ENCODE peak calls at places on chromosomes 2 and 18, in eight cellular contexts. One of them, this sample, is unnamed.

GRCh38 chr2:173119069-173119807 is 43.6 kb downstream of the MAP3K20 start:
- DNase-seq in HepG2: no peak
- DNase-seq in HCT116: no peak
- DNase-seq in SK-N-SH: no peak
- DNase-seq in GM23248: no peak
- DNase-seq in neuronal stem cell: no peak
- DNase-seq in colonic mucosa: peak
- DNase-seq in IMR-90: no peak
- DNase-seq in this sample: no peak

GRCh38 chr18:21074336-21075323 is 37.0 kb downstream of the ROCK1 start:
- DNase-seq in neuronal stem cell: no peak
- DNase-seq in HepG2: no peak
- DNase-seq in SK-N-SH: no peak
- DNase-seq in IMR-90: no peak
- DNase-seq in GM23248: no peak
- DNase-seq in HCT116: peak
- DNase-seq in colonic mucosa: no peak
- DNase-seq in this sample: no peak

GRCh38 chr2:14565666-14566065 is 66.9 kb upstream of the LRATD1 start:
- DNase-seq in IMR-90: no peak
- DNase-seq in colonic mucosa: no peak
- DNase-seq in HCT116: no peak
- DNase-seq in SK-N-SH: no peak
- DNase-seq in HepG2: no peak
- DNase-seq in GM23248: no peak
- DNase-seq in neuronal stem cell: no peak
- DNase-seq in this sample: no peak

GRCh38 chr2:239470151-239470900 is 69.5 kb upstream of the HDAC4 start:
- DNase-seq in GM23248: no peak
- DNase-seq in HepG2: no peak
- DNase-seq in HCT116: no peak
- DNase-seq in neuronal stem cell: no peak
- DNase-seq in IMR-90: no peak
- DNase-seq in SK-N-SH: no peak
- DNase-seq in colonic mucosa: no peak
- DNase-seq in this sample: no peak

GRCh38 chr2:39530423-39530866 is 93.4 kb upstream of the MAP4K3 start:
- DNase-seq in HCT116: no peak
- DNase-seq in neuronal stem cell: no peak
- DNase-seq in GM23248: peak
- DNase-seq in IMR-90: peak
- DNase-seq in HepG2: no peak
- DNase-seq in colonic mucosa: no peak
- DNase-seq in SK-N-SH: no peak
- DNase-seq in this sample: no peak

GRCh38 chr2:124024491-124025348 is at the start of gene CNTNAP5:
- DNase-seq in SK-N-SH: peak
- DNase-seq in colonic mucosa: peak
- DNase-seq in HCT116: no peak
- DNase-seq in IMR-90: no peak
- DNase-seq in GM23248: peak
- DNase-seq in HepG2: no peak
- DNase-seq in neuronal stem cell: peak
- DNase-seq in this sample: no peak

GRCh38 chr2:82259551-82259950 is 1955.0 kb upstream of the LRRTM1 start:
- DNase-seq in SK-N-SH: no peak
- DNase-seq in neuronal stem cell: no peak
- DNase-seq in IMR-90: no peak
- DNase-seq in GM23248: no peak
- DNase-seq in HepG2: no peak
- DNase-seq in HCT116: no peak
- DNase-seq in colonic mucosa: no peak
- DNase-seq in this sample: no peak

GRCh38 chr2:228688007-228688645 is 506.6 kb upstream of the SPHKAP start:
- DNase-seq in colonic mucosa: no peak
- DNase-seq in neuronal stem cell: no peak
- DNase-seq in SK-N-SH: no peak
- DNase-seq in HepG2: peak
- DNase-seq in IMR-90: peak
- DNase-seq in HCT116: no peak
- DNase-seq in GM23248: peak
- DNase-seq in this sample: no peak

GRCh38 chr2:8682719-8683667 is 1.1 kb downstream of the ID2 start:
- DNase-seq in SK-N-SH: peak
- DNase-seq in colonic mucosa: peak
- DNase-seq in GM23248: peak
- DNase-seq in HCT116: peak
- DNase-seq in IMR-90: peak
- DNase-seq in HepG2: peak
- DNase-seq in neuronal stem cell: peak
- DNase-seq in this sample: peak

GRCh38 chr2:127392133-127392827 is 4.5 kb upstream of the MAP3K2 start:
- DNase-seq in HCT116: no peak
- DNase-seq in HepG2: no peak
- DNase-seq in SK-N-SH: no peak
- DNase-seq in neuronal stem cell: no peak
- DNase-seq in colonic mucosa: no peak
- DNase-seq in GM23248: peak
- DNase-seq in IMR-90: peak
- DNase-seq in this sample: no peak

GRCh38 chr2:102439065-102439695 is 16.2 kb downstream of the IL18RAP start:
- DNase-seq in IMR-90: peak
- DNase-seq in neuronal stem cell: no peak
- DNase-seq in colonic mucosa: no peak
- DNase-seq in GM23248: peak
- DNase-seq in HCT116: no peak
- DNase-seq in HepG2: peak
- DNase-seq in SK-N-SH: no peak
- DNase-seq in this sample: no peak

GRCh38 chr2:48856144-48856543 is 100.6 kb upstream of the LHCGR start:
- DNase-seq in HepG2: no peak
- DNase-seq in SK-N-SH: no peak
- DNase-seq in colonic mucosa: no peak
- DNase-seq in IMR-90: no peak
- DNase-seq in neuronal stem cell: no peak
- DNase-seq in GM23248: no peak
- DNase-seq in HCT116: no peak
- DNase-seq in this sample: no peak

GRCh38 chr18:26215247-26215970 is 10.8 kb upstream of the TAF4B start:
- DNase-seq in colonic mucosa: no peak
- DNase-seq in HepG2: no peak
- DNase-seq in SK-N-SH: no peak
- DNase-seq in IMR-90: no peak
- DNase-seq in HCT116: no peak
- DNase-seq in GM23248: no peak
- DNase-seq in neuronal stem cell: no peak
- DNase-seq in this sample: peak

GRCh38 chr18:3062798-3063563 is 50.0 kb upstream of the LPIN2 start:
- DNase-seq in IMR-90: peak
- DNase-seq in GM23248: peak
- DNase-seq in HepG2: peak
- DNase-seq in SK-N-SH: peak
- DNase-seq in HCT116: peak
- DNase-seq in neuronal stem cell: peak
- DNase-seq in colonic mucosa: peak
- DNase-seq in this sample: peak

GRCh38 chr2:38665854-38666577 is at the start of gene GALM:
- DNase-seq in HepG2: peak
- DNase-seq in SK-N-SH: peak
- DNase-seq in IMR-90: peak
- DNase-seq in HCT116: peak
- DNase-seq in GM23248: peak
- DNase-seq in colonic mucosa: peak
- DNase-seq in neuronal stem cell: peak
- DNase-seq in this sample: no peak

GRCh38 chr2:10534514-10535250 is 86.6 kb upstream of the ODC1 start:
- DNase-seq in neuronal stem cell: no peak
- DNase-seq in IMR-90: peak
- DNase-seq in colonic mucosa: no peak
- DNase-seq in SK-N-SH: no peak
- DNase-seq in GM23248: peak
- DNase-seq in HepG2: peak
- DNase-seq in HCT116: no peak
- DNase-seq in this sample: no peak

GRCh38 chr18:42074704-42075103 is 119.7 kb downstream of the PIK3C3 start:
- DNase-seq in IMR-90: no peak
- DNase-seq in neuronal stem cell: no peak
- DNase-seq in SK-N-SH: no peak
- DNase-seq in HCT116: no peak
- DNase-seq in GM23248: no peak
- DNase-seq in colonic mucosa: no peak
- DNase-seq in HepG2: no peak
- DNase-seq in this sample: no peak

GRCh38 chr2:105102963-105103421 is 65.1 kb downstream of the MRPS9 start:
- DNase-seq in SK-N-SH: no peak
- DNase-seq in IMR-90: peak
- DNase-seq in HCT116: peak
- DNase-seq in colonic mucosa: no peak
- DNase-seq in neuronal stem cell: peak
- DNase-seq in HepG2: peak
- DNase-seq in GM23248: peak
- DNase-seq in this sample: no peak

GRCh38 chr2:157837851-157838441 is 38.2 kb downstream of the ACVR1 start:
- DNase-seq in neuronal stem cell: no peak
- DNase-seq in GM23248: peak
- DNase-seq in SK-N-SH: peak
- DNase-seq in HCT116: no peak
- DNase-seq in IMR-90: peak
- DNase-seq in colonic mucosa: no peak
- DNase-seq in HepG2: peak
- DNase-seq in this sample: no peak

GRCh38 chr2:9179572-9180201 is 26.9 kb upstream of the ASAP2 start:
- DNase-seq in neuronal stem cell: no peak
- DNase-seq in HCT116: peak
- DNase-seq in IMR-90: peak
- DNase-seq in HepG2: peak
- DNase-seq in colonic mucosa: peak
- DNase-seq in SK-N-SH: no peak
- DNase-seq in GM23248: peak
- DNase-seq in this sample: no peak

GRCh38 chr2:75896779-75897366 is 186.2 kb upstream of the GCFC2 start:
- DNase-seq in neuronal stem cell: peak
- DNase-seq in GM23248: peak
- DNase-seq in IMR-90: no peak
- DNase-seq in colonic mucosa: peak
- DNase-seq in SK-N-SH: peak
- DNase-seq in HCT116: no peak
- DNase-seq in HepG2: peak
- DNase-seq in this sample: peak

GRCh38 chr18:69435000-69435399 is 34.3 kb downstream of the DOK6 start:
- DNase-seq in GM23248: no peak
- DNase-seq in SK-N-SH: no peak
- DNase-seq in IMR-90: no peak
- DNase-seq in neuronal stem cell: no peak
- DNase-seq in HCT116: no peak
- DNase-seq in colonic mucosa: no peak
- DNase-seq in HepG2: no peak
- DNase-seq in this sample: no peak

GRCh38 chr2:28649481-28650260 is 102.0 kb upstream of the PPP1CB start:
- DNase-seq in HepG2: peak
- DNase-seq in SK-N-SH: no peak
- DNase-seq in GM23248: peak
- DNase-seq in neuronal stem cell: no peak
- DNase-seq in IMR-90: peak
- DNase-seq in colonic mucosa: no peak
- DNase-seq in HCT116: peak
- DNase-seq in this sample: no peak

GRCh38 chr2:242038166-242038927 is 168.8 kb downstream of the RTP5 start:
- DNase-seq in GM23248: no peak
- DNase-seq in neuronal stem cell: no peak
- DNase-seq in colonic mucosa: no peak
- DNase-seq in SK-N-SH: no peak
- DNase-seq in HCT116: no peak
- DNase-seq in HepG2: peak
- DNase-seq in IMR-90: no peak
- DNase-seq in this sample: no peak
- H3K27ac ChIP-seq in GM23248: no peak
- H3K27ac ChIP-seq in neuronal stem cell: no peak
- H3K27ac ChIP-seq in colonic mucosa: no peak
- H3K27ac ChIP-seq in SK-N-SH: no peak
- H3K27ac ChIP-seq in HCT116: no peak
- H3K27ac ChIP-seq in HepG2: no peak
- H3K27ac ChIP-seq in IMR-90: no peak
- H3K27ac ChIP-seq in this sample: no peak

GRCh38 chr2:219399716-219400478 is 12.2 kb upstream of the DNPEP start:
- DNase-seq in HCT116: no peak
- DNase-seq in neuronal stem cell: no peak
- DNase-seq in colonic mucosa: no peak
- DNase-seq in SK-N-SH: no peak
- DNase-seq in HepG2: no peak
- DNase-seq in IMR-90: no peak
- DNase-seq in GM23248: no peak
- DNase-seq in this sample: no peak
- H3K4me3 ChIP-seq in HCT116: no peak
- H3K4me3 ChIP-seq in neuronal stem cell: no peak
- H3K4me3 ChIP-seq in colonic mucosa: no peak
- H3K4me3 ChIP-seq in SK-N-SH: no peak
- H3K4me3 ChIP-seq in HepG2: no peak
- H3K4me3 ChIP-seq in IMR-90: no peak
- H3K4me3 ChIP-seq in GM23248: no peak
- H3K4me3 ChIP-seq in this sample: no peak

DNA sequence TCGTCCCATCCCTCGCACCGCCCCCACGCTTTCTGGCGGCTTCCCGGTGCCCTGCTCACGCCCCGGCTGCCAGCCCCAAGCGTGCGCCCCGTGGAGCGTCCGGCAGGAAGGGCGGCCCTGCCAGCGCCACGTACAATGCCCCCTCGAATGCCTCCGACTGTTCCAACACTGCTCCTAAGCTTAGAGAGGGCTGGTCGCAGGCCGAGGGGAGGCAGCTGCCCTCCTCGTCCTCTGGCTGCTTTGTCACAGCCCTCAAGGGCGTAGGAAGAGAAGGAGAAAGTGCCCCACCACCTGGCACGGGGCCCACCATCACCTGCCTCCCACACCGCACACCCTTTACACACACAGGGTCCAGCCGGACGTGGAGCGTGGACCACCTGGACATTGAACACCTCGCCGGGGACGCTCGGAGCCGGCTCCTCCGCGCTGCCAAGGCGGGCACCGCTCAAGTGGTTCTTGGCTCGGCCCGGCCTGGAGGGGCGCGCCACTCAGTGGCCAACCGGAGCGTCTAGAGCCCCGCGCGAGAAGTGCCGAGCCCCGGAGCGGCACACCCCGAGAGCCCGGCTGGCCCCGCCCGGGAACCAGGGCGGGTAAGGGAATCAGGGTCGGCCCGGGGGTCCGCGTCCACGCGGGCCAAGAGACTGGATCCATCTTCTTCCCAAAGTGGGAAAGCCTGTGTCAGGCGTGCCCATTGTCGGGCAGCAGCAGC is 830 bp downstream of the DNER start:
- DNase-seq in HepG2: no peak
- DNase-seq in neuronal stem cell: peak
- DNase-seq in SK-N-SH: peak
- DNase-seq in IMR-90: no peak
- DNase-seq in HCT116: no peak
- DNase-seq in colonic mucosa: no peak
- DNase-seq in GM23248: peak
- DNase-seq in this sample: no peak
- H3K9ac ChIP-seq in HepG2: no peak
- H3K9ac ChIP-seq in neuronal stem cell: peak
- H3K9ac ChIP-seq in SK-N-SH: no peak
- H3K9ac ChIP-seq in IMR-90: no peak
- H3K9ac ChIP-seq in HCT116: no peak
- H3K9ac ChIP-seq in colonic mucosa: no peak
- H3K9ac ChIP-seq in GM23248: no peak
- H3K9ac ChIP-seq in this sample: no peak

GRCh38 chr2:24856791-24857211 is 63.2 kb downstream of the ADCY3 start:
- DNase-seq in colonic mucosa: no peak
- DNase-seq in GM23248: peak
- DNase-seq in HCT116: no peak
- DNase-seq in SK-N-SH: no peak
- DNase-seq in neuronal stem cell: no peak
- DNase-seq in HepG2: no peak
- DNase-seq in IMR-90: no peak
- DNase-seq in this sample: no peak
- H3K27ac ChIP-seq in colonic mucosa: no peak
- H3K27ac ChIP-seq in GM23248: no peak
- H3K27ac ChIP-seq in HCT116: no peak
- H3K27ac ChIP-seq in SK-N-SH: no peak
- H3K27ac ChIP-seq in neuronal stem cell: no peak
- H3K27ac ChIP-seq in HepG2: no peak
- H3K27ac ChIP-seq in IMR-90: no peak
- H3K27ac ChIP-seq in this sample: no peak

This sample was measured in DND-41.